ENCODE peak calls at places on chromosomes 13 and 19, in eight cellular contexts. H, Y, O, M, X, V, R and G are unnamed samples.

GRCh38 chr13:60211548-60211947 is 47.8 kb upstream of the DIAPH3 start:
- DNase-seq in H (no peak), Y (no peak), O (no peak), M (no peak), X (no peak), V (no peak), R (no peak), G (no peak)

GRCh38 chr19:2603320-2603719 is 99.2 kb downstream of the GNG7 start:
- DNase-seq in H (peak), Y (no peak), O (peak), M (peak), X (no peak), V (no peak), R (no peak), G (peak)

GRCh38 chr19:52527954-52528326 is 472 bp downstream of the ZNF808 start:
- DNase-seq in H (no peak), Y (no peak), O (no peak), M (peak), X (peak), V (no peak), R (no peak), G (no peak)

GRCh38 chr19:15640294-15640903 is at the start of gene CYP4F3:
- DNase-seq in H (peak), Y (no peak), O (no peak), M (no peak), X (peak), V (peak), R (no peak), G (peak)

GRCh38 chr13:30109471-30110135 is 197.7 kb downstream of the KATNAL1 start:
- DNase-seq in H (no peak), Y (no peak), O (no peak), M (no peak), X (no peak), V (no peak), R (no peak), G (no peak)

GRCh38 chr19:39915101-39915847 is 19.2 kb downstream of the FCGBP start:
- DNase-seq in H (no peak), Y (no peak), O (no peak), M (no peak), X (no peak), V (no peak), R (no peak), G (no peak)

GRCh38 chr13:103386341-103386740 is 320.1 kb upstream of the SLC10A2 start:
- DNase-seq in H (no peak), Y (no peak), O (no peak), M (peak), X (no peak), V (no peak), R (no peak), G (peak)

GRCh38 chr13:78121001-78121400 is 202.4 kb upstream of the EDNRB start:
- DNase-seq in H (no peak), Y (no peak), O (no peak), M (no peak), X (no peak), V (no peak), R (no peak), G (no peak)

GRCh38 chr13:33352520-33352919 is 67.0 kb upstream of the STARD13 start:
- DNase-seq in H (peak), Y (no peak), O (no peak), M (no peak), X (no peak), V (no peak), R (no peak), G (peak)

GRCh38 chr19:33558846-33559245 is 37.3 kb upstream of the PEPD start:
- DNase-seq in H (no peak), Y (no peak), O (no peak), M (no peak), X (no peak), V (peak), R (no peak), G (peak)

GRCh38 chr19:32811151-32811550 is 58.4 kb downstream of the SLC7A9 start:
- DNase-seq in H (no peak), Y (no peak), O (no peak), M (no peak), X (no peak), V (no peak), R (no peak), G (no peak)

GRCh38 chr19:45468159-45468651 is 409 bp downstream of the FOSB start:
- DNase-seq in H (no peak), Y (peak), O (no peak), M (no peak), X (peak), V (no peak), R (no peak), G (no peak)

GRCh38 chr19:55493052-55493649 is 4.9 kb downstream of the SSC5D start:
- DNase-seq in H (no peak), Y (no peak), O (no peak), M (no peak), X (no peak), V (no peak), R (no peak), G (no peak)

GRCh38 chr19:31535691-31536460 is 186.6 kb upstream of the TSHZ3 start:
- DNase-seq in H (no peak), Y (no peak), O (no peak), M (no peak), X (no peak), V (no peak), R (no peak), G (no peak)

GRCh38 chr13:80572867-80573266 is 231.9 kb upstream of the SPRY2 start:
- DNase-seq in H (no peak), Y (no peak), O (no peak), M (no peak), X (no peak), V (no peak), R (no peak), G (no peak)

GRCh38 chr19:307111-307531 is 15.9 kb upstream of the PLPP2 start:
- DNase-seq in H (no peak), Y (no peak), O (no peak), M (no peak), X (no peak), V (no peak), R (no peak), G (no peak)

GRCh38 chr13:28022848-28023518 is 34.5 kb upstream of the URAD start:
- DNase-seq in H (no peak), Y (peak), O (no peak), M (no peak), X (no peak), V (no peak), R (no peak), G (peak)

GRCh38 chr19:38989066-38989605 is 13.6 kb upstream of the FBXO17 start:
- DNase-seq in H (no peak), Y (no peak), O (no peak), M (peak), X (no peak), V (no peak), R (no peak), G (peak)

GRCh38 chr19:5926641-5927438 is 12.8 kb downstream of the CAPS start:
- DNase-seq in H (no peak), Y (no peak), O (peak), M (peak), X (no peak), V (no peak), R (no peak), G (peak)

GRCh38 chr19:370641-371330 is 26.2 kb upstream of the MIER2 start:
- DNase-seq in H (no peak), Y (no peak), O (no peak), M (no peak), X (no peak), V (no peak), R (no peak), G (no peak)

GRCh38 chr19:883661-884211 is 9.3 kb downstream of the MED16 start:
- DNase-seq in H (no peak), Y (no peak), O (no peak), M (no peak), X (no peak), V (peak), R (no peak), G (no peak)

GRCh38 chr19:55352040-55352439 is 2.5 kb downstream of the COX6B2 start:
- DNase-seq in H (no peak), Y (no peak), O (no peak), M (no peak), X (no peak), V (no peak), R (no peak), G (no peak)

GRCh38 chr13:23671367-23671766 is 101.2 kb downstream of the TNFRSF19 start:
- DNase-seq in H (no peak), Y (no peak), O (no peak), M (peak), X (no peak), V (no peak), R (no peak), G (no peak)

GRCh38 chr13:96650301-96650886 is 343.9 kb downstream of the OXGR1 start:
- DNase-seq in H (no peak), Y (no peak), O (no peak), M (peak), X (no peak), V (no peak), R (no peak), G (peak)

GRCh38 chr13:110306960-110307696 is at the start of the genes COL4A1 and COL4A2:
- DNase-seq in H (no peak), Y (peak), O (no peak), M (peak), X (no peak), V (no peak), R (no peak), G (peak)

GRCh38 chr19:45498411-45499195 is at the start of gene PPM1N:
- DNase-seq in H (no peak), Y (peak), O (no peak), M (no peak), X (no peak), V (peak), R (peak), G (no peak)

GRCh38 chr19:35309481-35310279 is 17.7 kb downstream of the MAG start:
- DNase-seq in H (no peak), Y (no peak), O (no peak), M (peak), X (no peak), V (no peak), R (no peak), G (no peak)

GRCh38 chr19:49555600-49556411 is 24.6 kb downstream of the NOSIP start:
- DNase-seq in H (no peak), Y (peak), O (no peak), M (peak), X (no peak), V (no peak), R (no peak), G (no peak)

GRCh38 chr19:2235396-2236284 is 489 bp downstream of the PLEKHJ1 start:
- DNase-seq in H (no peak), Y (no peak), O (no peak), M (no peak), X (no peak), V (peak), R (no peak), G (peak)

GRCh38 chr19:38308006-38308766 is 4.1 kb downstream of the C19orf33 start:
- DNase-seq in H (no peak), Y (no peak), O (no peak), M (no peak), X (no peak), V (no peak), R (no peak), G (no peak)

GRCh38 chr19:56566904-56567273 is 379 bp upstream of the ZNF470 start:
- DNase-seq in H (peak), Y (peak), O (no peak), M (peak), X (peak), V (no peak), R (no peak), G (no peak)

GRCh38 chr19:55661826-55662225 is 7.0 kb downstream of the U2AF2 start:
- DNase-seq in H (no peak), Y (no peak), O (no peak), M (no peak), X (peak), V (no peak), R (no peak), G (no peak)

GRCh38 chr13:51793570-51794273 is 10.2 kb downstream of the DHRS12 start:
- DNase-seq in H (no peak), Y (no peak), O (no peak), M (peak), X (peak), V (no peak), R (no peak), G (peak)

GRCh38 chr13:99384468-99384867 is 77.3 kb upstream of the GPR183 start:
- DNase-seq in H (no peak), Y (no peak), O (no peak), M (no peak), X (no peak), V (no peak), R (no peak), G (no peak)

GRCh38 chr19:18300930-18301717 is 19.7 kb upstream of the JUND start:
- DNase-seq in H (no peak), Y (no peak), O (no peak), M (peak), X (no peak), V (no peak), R (no peak), G (peak)

GRCh38 chr13:34129422-34129821 is 311.5 kb downstream of the RFC3 start:
- DNase-seq in H (no peak), Y (no peak), O (no peak), M (no peak), X (no peak), V (no peak), R (no peak), G (no peak)